ENCODE peak calls at places on chromosome 9, in nine cellular contexts. One of them, this sample, is unnamed.
A peak's percentile ranks its signal among the peaks of the same experiment; 100 is the strongest.

GRCh38 chr9:93473411-93473810 is 20.0 kb upstream of the FAM120AOS start:
- DNase-seq in activated CD8-positive, alpha-beta T cell treated with anti-CD3 and anti-CD28 coated beads, Interleukin-2, amount 10 ng/mL, durations not matched to agents 7 days and 5 days: no peak
- DNase-seq in stimulated activated CD8-positive, alpha-beta memory T cell treated with anti-CD3 and anti-CD28 coated beads, Interleukin-7, amount 100 ng/mL, for 24 hours: no peak
- DNase-seq in ecto neural progenitor cell: no peak
- DNase-seq in mucosa of gallbladder: no peak
- DNase-seq in heart right ventricle: no peak
- DNase-seq in IMR-90: peak; percentile 61
- DNase-seq in SHP77: no peak
- DNase-seq in NCI-H1105: no peak
- DNase-seq in this sample: no peak

GRCh38 chr9:70802758-70803436 is 318.5 kb downstream of the TRPM3 start:
- DNase-seq in activated CD8-positive, alpha-beta T cell treated with anti-CD3 and anti-CD28 coated beads, Interleukin-2, amount 10 ng/mL, durations not matched to agents 7 days and 5 days: no peak
- DNase-seq in stimulated activated CD8-positive, alpha-beta memory T cell treated with anti-CD3 and anti-CD28 coated beads, Interleukin-7, amount 100 ng/mL, for 24 hours: no peak
- DNase-seq in ecto neural progenitor cell: no peak
- DNase-seq in mucosa of gallbladder: no peak
- DNase-seq in heart right ventricle: no peak
- DNase-seq in IMR-90: no peak
- DNase-seq in SHP77: no peak
- DNase-seq in NCI-H1105: no peak
- DNase-seq in this sample: no peak

GRCh38 chr9:34633851-34634550 is 3.6 kb downstream of the SIGMAR1 start:
- DNase-seq in activated CD8-positive, alpha-beta T cell treated with anti-CD3 and anti-CD28 coated beads, Interleukin-2, amount 10 ng/mL, durations not matched to agents 7 days and 5 days: peak; percentile 82
- DNase-seq in stimulated activated CD8-positive, alpha-beta memory T cell treated with anti-CD3 and anti-CD28 coated beads, Interleukin-7, amount 100 ng/mL, for 24 hours: no peak
- DNase-seq in ecto neural progenitor cell: peak; percentile 82
- DNase-seq in mucosa of gallbladder: peak; percentile 61
- DNase-seq in heart right ventricle: peak; percentile 61
- DNase-seq in IMR-90: peak; percentile 64
- DNase-seq in SHP77: no peak
- DNase-seq in NCI-H1105: peak; percentile 46
- DNase-seq in this sample: peak; percentile 72

GRCh38 chr9:92607773-92608172 is 62.2 kb downstream of the IPPK start:
- DNase-seq in activated CD8-positive, alpha-beta T cell treated with anti-CD3 and anti-CD28 coated beads, Interleukin-2, amount 10 ng/mL, durations not matched to agents 7 days and 5 days: no peak
- DNase-seq in stimulated activated CD8-positive, alpha-beta memory T cell treated with anti-CD3 and anti-CD28 coated beads, Interleukin-7, amount 100 ng/mL, for 24 hours: no peak
- DNase-seq in ecto neural progenitor cell: peak; percentile 32
- DNase-seq in mucosa of gallbladder: no peak
- DNase-seq in heart right ventricle: no peak
- DNase-seq in IMR-90: peak; percentile 89
- DNase-seq in SHP77: peak; percentile 88
- DNase-seq in NCI-H1105: peak; percentile 27
- DNase-seq in this sample: no peak

GRCh38 chr9:81690251-81690851 is 1.0 kb upstream of the TLE1 start:
- DNase-seq in activated CD8-positive, alpha-beta T cell treated with anti-CD3 and anti-CD28 coated beads, Interleukin-2, amount 10 ng/mL, durations not matched to agents 7 days and 5 days: no peak
- DNase-seq in stimulated activated CD8-positive, alpha-beta memory T cell treated with anti-CD3 and anti-CD28 coated beads, Interleukin-7, amount 100 ng/mL, for 24 hours: no peak
- DNase-seq in ecto neural progenitor cell: peak; percentile 65
- DNase-seq in mucosa of gallbladder: peak; percentile 51
- DNase-seq in heart right ventricle: peak; percentile 27
- DNase-seq in IMR-90: peak; percentile 27
- DNase-seq in SHP77: no peak
- DNase-seq in NCI-H1105: peak; percentile 18
- DNase-seq in this sample: peak; percentile 88

GRCh38 chr9:27582794-27583193 is 9.5 kb upstream of the C9orf72 start:
- DNase-seq in activated CD8-positive, alpha-beta T cell treated with anti-CD3 and anti-CD28 coated beads, Interleukin-2, amount 10 ng/mL, durations not matched to agents 7 days and 5 days: no peak
- DNase-seq in stimulated activated CD8-positive, alpha-beta memory T cell treated with anti-CD3 and anti-CD28 coated beads, Interleukin-7, amount 100 ng/mL, for 24 hours: no peak
- DNase-seq in ecto neural progenitor cell: no peak
- DNase-seq in mucosa of gallbladder: no peak
- DNase-seq in heart right ventricle: no peak
- DNase-seq in IMR-90: no peak
- DNase-seq in SHP77: no peak
- DNase-seq in NCI-H1105: no peak
- DNase-seq in this sample: no peak

GRCh38 chr9:91698266-91698665 is 251.8 kb downstream of the ROR2 start:
- DNase-seq in activated CD8-positive, alpha-beta T cell treated with anti-CD3 and anti-CD28 coated beads, Interleukin-2, amount 10 ng/mL, durations not matched to agents 7 days and 5 days: no peak
- DNase-seq in stimulated activated CD8-positive, alpha-beta memory T cell treated with anti-CD3 and anti-CD28 coated beads, Interleukin-7, amount 100 ng/mL, for 24 hours: no peak
- DNase-seq in ecto neural progenitor cell: no peak
- DNase-seq in mucosa of gallbladder: no peak
- DNase-seq in heart right ventricle: no peak
- DNase-seq in IMR-90: no peak
- DNase-seq in SHP77: no peak
- DNase-seq in NCI-H1105: no peak
- DNase-seq in this sample: no peak

GRCh38 chr9:98958271-98958989 is 14.7 kb downstream of the COL15A1 start:
- DNase-seq in activated CD8-positive, alpha-beta T cell treated with anti-CD3 and anti-CD28 coated beads, Interleukin-2, amount 10 ng/mL, durations not matched to agents 7 days and 5 days: no peak
- DNase-seq in stimulated activated CD8-positive, alpha-beta memory T cell treated with anti-CD3 and anti-CD28 coated beads, Interleukin-7, amount 100 ng/mL, for 24 hours: no peak
- DNase-seq in ecto neural progenitor cell: no peak
- DNase-seq in mucosa of gallbladder: no peak
- DNase-seq in heart right ventricle: no peak
- DNase-seq in IMR-90: peak; percentile 98
- DNase-seq in SHP77: no peak
- DNase-seq in NCI-H1105: no peak
- DNase-seq in this sample: no peak

GRCh38 chr9:37968228-37968672 is 64.3 kb upstream of the SLC25A51 start:
- DNase-seq in activated CD8-positive, alpha-beta T cell treated with anti-CD3 and anti-CD28 coated beads, Interleukin-2, amount 10 ng/mL, durations not matched to agents 7 days and 5 days: no peak
- DNase-seq in stimulated activated CD8-positive, alpha-beta memory T cell treated with anti-CD3 and anti-CD28 coated beads, Interleukin-7, amount 100 ng/mL, for 24 hours: no peak
- DNase-seq in ecto neural progenitor cell: no peak
- DNase-seq in mucosa of gallbladder: no peak
- DNase-seq in heart right ventricle: no peak
- DNase-seq in IMR-90: peak; percentile 63
- DNase-seq in SHP77: no peak
- DNase-seq in NCI-H1105: no peak
- DNase-seq in this sample: peak; percentile 62

GRCh38 chr9:3863686-3864085 is 337.9 kb upstream of the RFX3 start:
- DNase-seq in activated CD8-positive, alpha-beta T cell treated with anti-CD3 and anti-CD28 coated beads, Interleukin-2, amount 10 ng/mL, durations not matched to agents 7 days and 5 days: no peak
- DNase-seq in stimulated activated CD8-positive, alpha-beta memory T cell treated with anti-CD3 and anti-CD28 coated beads, Interleukin-7, amount 100 ng/mL, for 24 hours: no peak
- DNase-seq in ecto neural progenitor cell: no peak
- DNase-seq in mucosa of gallbladder: no peak
- DNase-seq in heart right ventricle: no peak
- DNase-seq in IMR-90: peak; percentile 24
- DNase-seq in SHP77: no peak
- DNase-seq in NCI-H1105: no peak
- DNase-seq in this sample: no peak

GRCh38 chr9:91810286-91810905 is 139.6 kb downstream of the ROR2 start:
- DNase-seq in activated CD8-positive, alpha-beta T cell treated with anti-CD3 and anti-CD28 coated beads, Interleukin-2, amount 10 ng/mL, durations not matched to agents 7 days and 5 days: no peak
- DNase-seq in stimulated activated CD8-positive, alpha-beta memory T cell treated with anti-CD3 and anti-CD28 coated beads, Interleukin-7, amount 100 ng/mL, for 24 hours: no peak
- DNase-seq in ecto neural progenitor cell: peak; percentile 40
- DNase-seq in mucosa of gallbladder: no peak
- DNase-seq in heart right ventricle: no peak
- DNase-seq in IMR-90: no peak
- DNase-seq in SHP77: no peak
- DNase-seq in NCI-H1105: no peak
- DNase-seq in this sample: no peak

GRCh38 chr9:134061688-134062371 is 6.0 kb downstream of the BRD3 start:
- DNase-seq in activated CD8-positive, alpha-beta T cell treated with anti-CD3 and anti-CD28 coated beads, Interleukin-2, amount 10 ng/mL, durations not matched to agents 7 days and 5 days: no peak
- DNase-seq in stimulated activated CD8-positive, alpha-beta memory T cell treated with anti-CD3 and anti-CD28 coated beads, Interleukin-7, amount 100 ng/mL, for 24 hours: no peak
- DNase-seq in ecto neural progenitor cell: peak; percentile 47
- DNase-seq in mucosa of gallbladder: no peak
- DNase-seq in heart right ventricle: no peak
- DNase-seq in IMR-90: no peak
- DNase-seq in SHP77: no peak
- DNase-seq in NCI-H1105: no peak
- DNase-seq in this sample: no peak

GRCh38 chr9:96497117-96497399 is 47.1 kb downstream of the HABP4 start:
- DNase-seq in activated CD8-positive, alpha-beta T cell treated with anti-CD3 and anti-CD28 coated beads, Interleukin-2, amount 10 ng/mL, durations not matched to agents 7 days and 5 days: no peak
- DNase-seq in stimulated activated CD8-positive, alpha-beta memory T cell treated with anti-CD3 and anti-CD28 coated beads, Interleukin-7, amount 100 ng/mL, for 24 hours: no peak
- DNase-seq in ecto neural progenitor cell: no peak
- DNase-seq in mucosa of gallbladder: no peak
- DNase-seq in heart right ventricle: no peak
- DNase-seq in IMR-90: no peak
- DNase-seq in SHP77: no peak
- DNase-seq in NCI-H1105: no peak
- DNase-seq in this sample: no peak

GRCh38 chr9:92746567-92747458 is 17.8 kb downstream of the BICD2 start:
- DNase-seq in activated CD8-positive, alpha-beta T cell treated with anti-CD3 and anti-CD28 coated beads, Interleukin-2, amount 10 ng/mL, durations not matched to agents 7 days and 5 days: no peak
- DNase-seq in stimulated activated CD8-positive, alpha-beta memory T cell treated with anti-CD3 and anti-CD28 coated beads, Interleukin-7, amount 100 ng/mL, for 24 hours: no peak
- DNase-seq in ecto neural progenitor cell: no peak
- DNase-seq in mucosa of gallbladder: no peak
- DNase-seq in heart right ventricle: no peak
- DNase-seq in IMR-90: peak; percentile 63
- DNase-seq in SHP77: no peak
- DNase-seq in NCI-H1105: no peak
- DNase-seq in this sample: no peak

GRCh38 chr9:135523521-135524129 is 2.4 kb downstream of the LCN1 start:
- DNase-seq in activated CD8-positive, alpha-beta T cell treated with anti-CD3 and anti-CD28 coated beads, Interleukin-2, amount 10 ng/mL, durations not matched to agents 7 days and 5 days: no peak
- DNase-seq in stimulated activated CD8-positive, alpha-beta memory T cell treated with anti-CD3 and anti-CD28 coated beads, Interleukin-7, amount 100 ng/mL, for 24 hours: no peak
- DNase-seq in ecto neural progenitor cell: peak; percentile 49
- DNase-seq in mucosa of gallbladder: no peak
- DNase-seq in heart right ventricle: no peak
- DNase-seq in IMR-90: no peak
- DNase-seq in SHP77: no peak
- DNase-seq in NCI-H1105: no peak
- DNase-seq in this sample: no peak

GRCh38 chr9:114092336-114092735 is 6.8 kb downstream of the KIF12 start:
- DNase-seq in activated CD8-positive, alpha-beta T cell treated with anti-CD3 and anti-CD28 coated beads, Interleukin-2, amount 10 ng/mL, durations not matched to agents 7 days and 5 days: no peak
- DNase-seq in stimulated activated CD8-positive, alpha-beta memory T cell treated with anti-CD3 and anti-CD28 coated beads, Interleukin-7, amount 100 ng/mL, for 24 hours: no peak
- DNase-seq in ecto neural progenitor cell: peak; percentile 25
- DNase-seq in mucosa of gallbladder: no peak
- DNase-seq in heart right ventricle: no peak
- DNase-seq in IMR-90: no peak
- DNase-seq in SHP77: no peak
- DNase-seq in NCI-H1105: no peak
- DNase-seq in this sample: no peak